ENCODE peak calls at places on chromosome 3, in four cellular contexts. K is iPS-NIHi11, H is activated T-cell treated with anti-CD3 and anti-CD28 coated beads for 24 hours, Q is globus pallidus. E is an unnamed sample.
A peak's percentile ranks its signal among the peaks of the same experiment; 100 is the strongest.

GRCh38 chr3:9149566-9149965 is 99.9 kb downstream of the SRGAP3 start:
- DNase-seq in K (no peak), H (no peak), Q (no peak), E (no peak)

GRCh38 chr3:152857082-152857481 is 22.2 kb downstream of the P2RY1 start:
- DNase-seq in K (no peak), H (no peak), Q (no peak), E (no peak)

GRCh38 chr3:129277829-129278271 is 820 bp upstream of the HMCES start:
- DNase-seq in K (peak; percentile 29), H (no peak), Q (peak; percentile 18), E (no peak)

GRCh38 chr3:152307829-152308474 is 39.2 kb downstream of the MBNL1 start:
- DNase-seq in K (peak; percentile 5), H (no peak), Q (no peak), E (no peak)

GRCh38 chr3:158273646-158274045 is 163.8 kb downstream of the RSRC1 start:
- DNase-seq in K (no peak), H (no peak), Q (no peak), E (no peak)

GRCh38 chr3:34015204-34016142 is 217.0 kb downstream of the PDCD6IP start:
- DNase-seq in K (peak; percentile 33), H (no peak), Q (no peak), E (peak; percentile 24)

GRCh38 chr3:191444569-191444968 is 16.4 kb upstream of the PYDC2 start:
- DNase-seq in K (no peak), H (no peak), Q (no peak), E (no peak)

GRCh38 chr3:152375546-152375945 is 106.8 kb downstream of the MBNL1 start:
- DNase-seq in K (no peak), H (no peak), Q (no peak), E (no peak)

GRCh38 chr3:58034738-58035511 is 26.7 kb downstream of the FLNB start:
- DNase-seq in K (no peak), H (peak; percentile 32), Q (no peak), E (peak; percentile 73)

GRCh38 chr3:159273608-159274007 is 471.8 kb downstream of the MFSD1 start:
- DNase-seq in K (peak; percentile 55), H (no peak), Q (no peak), E (peak; percentile 21)

GRCh38 chr3:102125197-102125993 is 276.1 kb downstream of the NFKBIZ start:
- DNase-seq in K (no peak), H (no peak), Q (no peak), E (no peak)

GRCh38 chr3:135083179-135083578 is 288.1 kb downstream of the EPHB1 start:
- DNase-seq in K (no peak), H (no peak), Q (no peak), E (no peak)

GRCh38 chr3:186953011-186953487 is 22.7 kb downstream of the ST6GAL1 start:
- DNase-seq in K (no peak), H (no peak), Q (no peak), E (peak; percentile 23)

GRCh38 chr3:117706037-117706436 is 996.5 kb downstream of the TUSC7 start:
- DNase-seq in K (no peak), H (no peak), Q (no peak), E (no peak)

GRCh38 chr3:47261301-47261700 is 21.3 kb downstream of the KIF9 start:
- DNase-seq in K (no peak), H (no peak), Q (no peak), E (no peak)

GRCh38 chr3:97952280-97952679 is 20.0 kb downstream of the RIOX2 start:
- DNase-seq in K (no peak), H (no peak), Q (no peak), E (no peak)

GRCh38 chr3:105232536-105232935 is 134.2 kb upstream of the ALCAM start:
- DNase-seq in K (no peak), H (no peak), Q (no peak), E (no peak)

GRCh38 chr3:184289426-184289938 is 9.6 kb upstream of the PSMD2 start:
- DNase-seq in K (peak; percentile 83), H (peak; percentile 60), Q (peak; percentile 37), E (peak; percentile 80)

GRCh38 chr3:27224197-27224596 is 145.0 kb downstream of the NEK10 start:
- DNase-seq in K (no peak), H (no peak), Q (no peak), E (no peak)